ENCODE peak calls at places on chromosomes 4 and X, in seven cellular contexts. R is stimulated activated naive CD4-positive, alpha-beta T cell; G is body of pancreas; Z is H7; N is G401; M is upper lobe of right lung; L is naive thymus-derived CD8-positive, alpha-beta T cell. C is an unnamed sample.
A peak's percentile ranks its signal among the peaks of the same experiment; 100 is the strongest.

GRCh38 chr4:74953647-74954046 is 20.7 kb downstream of the PARM1 start:
- DNase-seq in R (no peak), G (no peak), Z (no peak), N (no peak), M (no peak), L (no peak), C (no peak)

GRCh38 chr4:77025643-77026321 is 50.0 kb downstream of the CCNI start:
- DNase-seq in R (no peak), G (no peak), Z (no peak), N (no peak), M (no peak), L (no peak), C (no peak)

GRCh38 chrX:155611302-155611701 is 1.4 kb downstream of the TMLHE start:
- DNase-seq in R (no peak), G (no peak), Z (no peak), N (no peak), M (no peak), L (no peak), C (no peak)

GRCh38 chr4:55947912-55948725 is 626 bp upstream of the CEP135 start:
- DNase-seq in R (peak; percentile 75), G (no peak), Z (no peak), N (no peak), M (no peak), L (peak; percentile 36), C (no peak)

GRCh38 chr4:113162089-113162488 is 112.6 kb downstream of the ANK2 start:
- DNase-seq in R (no peak), G (no peak), Z (no peak), N (no peak), M (no peak), L (no peak), C (no peak)

GRCh38 chr4:74095482-74095881 is 3.5 kb downstream of the CXCL2 start:
- DNase-seq in R (no peak), G (no peak), Z (no peak), N (no peak), M (no peak), L (no peak), C (no peak)

GRCh38 chr4:2925931-2926860 is 37.0 kb downstream of the NOP14 start:
- DNase-seq in R (no peak), G (no peak), Z (peak; percentile 46), N (no peak), M (peak; percentile 60), L (no peak), C (peak; percentile 13)

GRCh38 chr4:77001907-77002306 is 52.4 kb downstream of the SEPTIN11 start:
- DNase-seq in R (no peak), G (no peak), Z (no peak), N (no peak), M (no peak), L (no peak), C (no peak)

GRCh38 chr4:113031212-113031611 is 18.2 kb upstream of the ANK2 start:
- DNase-seq in R (no peak), G (no peak), Z (no peak), N (no peak), M (no peak), L (no peak), C (no peak)

GRCh38 chr4:54099959-54100606 is at the start of gene GSX2:
- DNase-seq in R (peak; percentile 16), G (no peak), Z (peak; percentile 83), N (peak; percentile 13), M (no peak), L (no peak), C (no peak)

GRCh38 chrX:13599491-13599890 is 30.1 kb downstream of the EGFL6 start:
- DNase-seq in R (no peak), G (no peak), Z (no peak), N (no peak), M (no peak), L (no peak), C (no peak)

GRCh38 chrX:70426286-70427278 is 3.5 kb downstream of the GDPD2 start:
- DNase-seq in R (no peak), G (no peak), Z (no peak), N (no peak), M (no peak), L (no peak), C (no peak)

GRCh38 chrX:121902463-121902862 is 855.1 kb downstream of the GLUD2 start:
- DNase-seq in R (no peak), G (no peak), Z (no peak), N (no peak), M (no peak), L (no peak), C (no peak)

GRCh38 chr4:154781983-154782293 is 866 bp downstream of the RBM46 start:
- DNase-seq in R (no peak), G (no peak), Z (no peak), N (no peak), M (no peak), L (no peak), C (no peak)

GRCh38 chr4:120071192-120071795 is 4.6 kb upstream of the MAD2L1 start:
- DNase-seq in R (peak; percentile 45), G (peak; percentile 53), Z (no peak), N (peak; percentile 71), M (no peak), L (peak; percentile 57), C (no peak)

GRCh38 chr4:59920414-59920813 is 1279.7 kb upstream of the ADGRL3 start:
- DNase-seq in R (no peak), G (no peak), Z (peak; percentile 2), N (no peak), M (no peak), L (no peak), C (no peak)

GRCh38 chrX:113033966-113034680 is 193.5 kb upstream of the AMOT start:
- DNase-seq in R (no peak), G (no peak), Z (no peak), N (no peak), M (no peak), L (no peak), C (no peak)

GRCh38 chr4:176443646-176444409 is 124.1 kb downstream of the SPCS3 start:
- DNase-seq in R (no peak), G (no peak), Z (no peak), N (no peak), M (no peak), L (no peak), C (no peak)

GRCh38 chrX:153927936-153928760 is 2.1 kb upstream of the ARHGAP4 start:
- DNase-seq in R (peak; percentile 97), G (peak; percentile 94), Z (peak; percentile 97), N (peak; percentile 93), M (peak; percentile 97), L (peak; percentile 92), C (peak; percentile 83)

GRCh38 chr4:147040874-147041273 is 95.2 kb upstream of the TTC29 start:
- DNase-seq in R (no peak), G (no peak), Z (no peak), N (no peak), M (no peak), L (no peak), C (no peak)

GRCh38 chr4:77913353-77913752 is 50.7 kb downstream of the MRPL1 start:
- DNase-seq in R (no peak), G (no peak), Z (no peak), N (no peak), M (no peak), L (no peak), C (no peak)

GRCh38 chr4:145719752-145720624 is 40.0 kb downstream of the C4orf51 start:
- DNase-seq in R (no peak), G (no peak), Z (no peak), N (peak; percentile 37), M (no peak), L (peak; percentile 14), C (no peak)

GRCh38 chrX:110070970-110071369 is 68.1 kb downstream of the TMEM164 start:
- DNase-seq in R (no peak), G (no peak), Z (no peak), N (no peak), M (no peak), L (no peak), C (no peak)

GRCh38 chr4:146124023-146124680 is 51.4 kb upstream of the LSM6 start:
- DNase-seq in R (no peak), G (no peak), Z (peak; percentile 52), N (no peak), M (no peak), L (no peak), C (no peak)

GRCh38 chrX:136652822-136653723 is 5.1 kb downstream of the CD40LG start:
- DNase-seq in R (no peak), G (no peak), Z (no peak), N (no peak), M (no peak), L (no peak), C (no peak)

GRCh38 chr4:73692284-73692683 is 48.1 kb upstream of the CXCL8 start:
- DNase-seq in R (no peak), G (no peak), Z (no peak), N (no peak), M (no peak), L (no peak), C (no peak)

GRCh38 chr4:26896636-26897035 is 36.0 kb downstream of the STIM2 start:
- DNase-seq in R (no peak), G (no peak), Z (no peak), N (no peak), M (no peak), L (no peak), C (no peak)

GRCh38 chr4:15656038-15656470 is 897 bp upstream of the FBXL5 start:
- DNase-seq in R (no peak), G (no peak), Z (no peak), N (peak; percentile 71), M (no peak), L (no peak), C (no peak)

GRCh38 chr4:16794816-16795445 is 103.5 kb downstream of the LDB2 start:
- DNase-seq in R (peak; percentile 5), G (peak; percentile 50), Z (peak; percentile 68), N (peak; percentile 9), M (no peak), L (no peak), C (no peak)

GRCh38 chrX:10341309-10341708 is 184.5 kb downstream of the CLCN4 start:
- DNase-seq in R (no peak), G (no peak), Z (no peak), N (no peak), M (no peak), L (no peak), C (no peak)

GRCh38 chr4:2390780-2391490 is 27.5 kb downstream of the ZFYVE28 start:
- DNase-seq in R (no peak), G (no peak), Z (peak; percentile 61), N (peak; percentile 38), M (no peak), L (no peak), C (no peak)

GRCh38 chr4:128565565-128566186 is 243.8 kb upstream of the JADE1 start:
- DNase-seq in R (peak; percentile 7), G (peak; percentile 78), Z (peak; percentile 70), N (peak; percentile 26), M (peak; percentile 69), L (no peak), C (no peak)

GRCh38 chrX:151902813-151903591 is 9.7 kb upstream of the MAGEA4 start:
- DNase-seq in R (no peak), G (no peak), Z (no peak), N (no peak), M (no peak), L (no peak), C (no peak)

GRCh38 chr4:26573389-26573794 is 10.5 kb upstream of the TBC1D19 start:
- DNase-seq in R (no peak), G (no peak), Z (peak; percentile 10), N (no peak), M (no peak), L (no peak), C (no peak)

C was measured in activated B cell treated with CpG ODN at 0.5 μM for 24 hours.